ENCODE peak calls at places on chromosomes 13 and 19, in seven cellular contexts. One of them, this sample, is unnamed.

GRCh38 chr13:92514420-92515125 is 712.0 kb upstream of the GPC6 start:
- DNase-seq in H1: no peak
- DNase-seq in GM12878: no peak
- DNase-seq in A549: no peak
- DNase-seq in HepG2: no peak
- DNase-seq in IMR-90: no peak
- DNase-seq in K562: no peak
- DNase-seq in this sample: no peak

GRCh38 chr19:54105796-54106195 is 3.1 kb downstream of the NDUFA3 start:
- DNase-seq in A549: no peak
- DNase-seq in HepG2: no peak
- DNase-seq in IMR-90: no peak
- DNase-seq in H1: no peak
- DNase-seq in GM12878: no peak
- DNase-seq in K562: no peak
- DNase-seq in this sample: no peak

GRCh38 chr13:113151745-113152707 is 6.4 kb upstream of the PROZ start:
- DNase-seq in HepG2: no peak
- DNase-seq in A549: no peak
- DNase-seq in K562: no peak
- DNase-seq in H1: peak
- DNase-seq in IMR-90: peak
- DNase-seq in GM12878: no peak
- DNase-seq in this sample: no peak

GRCh38 chr13:107867701-107868661 is 347.4 kb downstream of the LIG4 start:
- DNase-seq in H1: peak
- DNase-seq in GM12878: no peak
- DNase-seq in IMR-90: peak
- DNase-seq in K562: peak
- DNase-seq in HepG2: no peak
- DNase-seq in A549: no peak
- DNase-seq in this sample: no peak

GRCh38 chr13:73412933-73413332 is 354.1 kb downstream of the KLF5 start:
- DNase-seq in K562: no peak
- DNase-seq in A549: no peak
- DNase-seq in GM12878: no peak
- DNase-seq in IMR-90: no peak
- DNase-seq in HepG2: no peak
- DNase-seq in H1: no peak
- DNase-seq in this sample: peak

GRCh38 chr19:11942008-11942842 is 17.3 kb downstream of the ZNF700 start:
- DNase-seq in K562: no peak
- DNase-seq in IMR-90: no peak
- DNase-seq in HepG2: no peak
- DNase-seq in H1: no peak
- DNase-seq in A549: no peak
- DNase-seq in GM12878: no peak
- DNase-seq in this sample: no peak

GRCh38 chr19:6423499-6424189 is 967 bp downstream of the KHSRP start:
- DNase-seq in HepG2: peak
- DNase-seq in K562: peak
- DNase-seq in IMR-90: peak
- DNase-seq in H1: peak
- DNase-seq in A549: peak
- DNase-seq in GM12878: no peak
- DNase-seq in this sample: no peak

GRCh38 chr19:29422047-29422446 is 103.7 kb upstream of the VSTM2B start:
- DNase-seq in H1: no peak
- DNase-seq in GM12878: no peak
- DNase-seq in K562: no peak
- DNase-seq in A549: no peak
- DNase-seq in HepG2: no peak
- DNase-seq in IMR-90: no peak
- DNase-seq in this sample: no peak

GRCh38 chr19:8552810-8553209 is 24.4 kb downstream of the MYO1F start:
- DNase-seq in IMR-90: peak
- DNase-seq in K562: peak
- DNase-seq in A549: peak
- DNase-seq in HepG2: peak
- DNase-seq in H1: peak
- DNase-seq in GM12878: no peak
- DNase-seq in this sample: peak

GRCh38 chr19:13042443-13043130 is 47.3 kb downstream of the NFIX start:
- DNase-seq in IMR-90: peak
- DNase-seq in A549: no peak
- DNase-seq in GM12878: no peak
- DNase-seq in HepG2: no peak
- DNase-seq in K562: no peak
- DNase-seq in H1: no peak
- DNase-seq in this sample: no peak

GRCh38 chr13:48319458-48320395 is 16.2 kb downstream of the RB1 start:
- DNase-seq in A549: no peak
- DNase-seq in H1: no peak
- DNase-seq in K562: no peak
- DNase-seq in GM12878: no peak
- DNase-seq in IMR-90: no peak
- DNase-seq in HepG2: no peak
- DNase-seq in this sample: no peak

GRCh38 chr13:107678075-107678689 is 537.2 kb downstream of the LIG4 start:
- DNase-seq in K562: no peak
- DNase-seq in IMR-90: peak
- DNase-seq in A549: no peak
- DNase-seq in HepG2: no peak
- DNase-seq in H1: no peak
- DNase-seq in GM12878: no peak
- DNase-seq in this sample: no peak

GRCh38 chr13:95267662-95268369 is 33.4 kb downstream of the ABCC4 start:
- DNase-seq in GM12878: no peak
- DNase-seq in K562: peak
- DNase-seq in A549: peak
- DNase-seq in IMR-90: peak
- DNase-seq in HepG2: peak
- DNase-seq in H1: no peak
- DNase-seq in this sample: no peak

GRCh38 chr19:44694184-44694579 is 4.8 kb upstream of the CEACAM16 start:
- DNase-seq in A549: no peak
- DNase-seq in GM12878: no peak
- DNase-seq in IMR-90: no peak
- DNase-seq in H1: no peak
- DNase-seq in K562: peak
- DNase-seq in HepG2: no peak
- DNase-seq in this sample: no peak

GRCh38 chr19:9306443-9306842 is 3.2 kb downstream of the ZNF699 start:
- DNase-seq in H1: no peak
- DNase-seq in GM12878: no peak
- DNase-seq in K562: no peak
- DNase-seq in A549: no peak
- DNase-seq in HepG2: no peak
- DNase-seq in IMR-90: peak
- DNase-seq in this sample: no peak

GRCh38 chr19:10166046-10166445 is 28.7 kb downstream of the DNMT1 start:
- DNase-seq in H1: no peak
- DNase-seq in IMR-90: no peak
- DNase-seq in HepG2: no peak
- DNase-seq in GM12878: no peak
- DNase-seq in A549: no peak
- DNase-seq in K562: no peak
- DNase-seq in this sample: no peak

GRCh38 chr19:1862068-1862423 is 1.3 kb downstream of the KLF16 start:
- DNase-seq in H1: no peak
- DNase-seq in GM12878: no peak
- DNase-seq in IMR-90: no peak
- DNase-seq in HepG2: no peak
- DNase-seq in A549: no peak
- DNase-seq in K562: no peak
- DNase-seq in this sample: no peak

GRCh38 chr13:36713842-36714241 is 40.0 kb downstream of the SERTM1 start:
- DNase-seq in H1: no peak
- DNase-seq in K562: no peak
- DNase-seq in HepG2: no peak
- DNase-seq in GM12878: no peak
- DNase-seq in IMR-90: no peak
- DNase-seq in A549: no peak
- DNase-seq in this sample: no peak

GRCh38 chr19:52689804-52690394 is 44.9 kb downstream of the ZNF611 start:
- DNase-seq in GM12878: no peak
- DNase-seq in K562: peak
- DNase-seq in A549: no peak
- DNase-seq in IMR-90: no peak
- DNase-seq in HepG2: no peak
- DNase-seq in H1: peak
- DNase-seq in this sample: no peak

GRCh38 chr19:42322305-42322704 is 3.1 kb upstream of the MEGF8 start:
- DNase-seq in GM12878: no peak
- DNase-seq in HepG2: no peak
- DNase-seq in H1: no peak
- DNase-seq in IMR-90: no peak
- DNase-seq in A549: no peak
- DNase-seq in K562: no peak
- DNase-seq in this sample: no peak

GRCh38 chr19:6003976-6004375 is 26.0 kb upstream of the RANBP3 start:
- DNase-seq in A549: no peak
- DNase-seq in H1: no peak
- DNase-seq in HepG2: no peak
- DNase-seq in GM12878: no peak
- DNase-seq in IMR-90: no peak
- DNase-seq in K562: no peak
- DNase-seq in this sample: no peak

GRCh38 chr19:33622809-33623511 is 1.2 kb downstream of the CHST8 start:
- DNase-seq in GM12878: no peak
- DNase-seq in A549: no peak
- DNase-seq in H1: no peak
- DNase-seq in IMR-90: no peak
- DNase-seq in K562: no peak
- DNase-seq in HepG2: no peak
- DNase-seq in this sample: no peak

DNA sequence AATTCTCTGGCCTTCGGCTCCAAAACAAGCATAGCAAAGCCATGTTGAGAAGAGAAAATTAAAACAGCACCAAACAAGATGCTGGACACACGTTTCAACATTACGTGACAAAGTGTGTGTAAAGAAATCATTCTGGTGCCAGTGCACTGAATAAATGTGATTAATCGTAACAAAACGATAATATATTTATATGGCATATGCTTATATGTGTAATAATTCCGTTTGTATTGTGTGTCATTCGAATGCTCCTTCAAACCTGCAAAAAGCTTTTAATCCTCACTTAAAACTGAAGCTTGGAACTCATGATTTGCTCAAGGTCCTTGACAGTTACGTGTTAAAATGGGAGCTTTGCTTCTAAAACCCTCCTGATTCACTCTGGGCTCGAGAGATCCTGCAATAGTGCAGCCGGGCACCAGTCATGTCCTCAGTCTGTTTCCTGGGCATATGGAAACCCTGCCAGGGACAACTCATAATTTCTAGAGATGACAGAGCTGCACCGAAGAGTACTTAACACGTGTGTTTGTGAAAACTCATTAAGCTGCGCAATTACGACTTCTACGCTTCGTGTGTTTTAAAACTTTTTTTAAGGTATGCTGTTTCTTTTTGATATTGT is 731 bp upstream of the AKAP8L start:
- DNase-seq in HepG2: no peak
- DNase-seq in IMR-90: no peak
- DNase-seq in A549: no peak
- DNase-seq in H1: no peak
- DNase-seq in GM12878: no peak
- DNase-seq in K562: peak
- DNase-seq in this sample: no peak
- TF ChIP-seq CEBPB in HepG2: no peak
- TF ChIP-seq CEBPB in IMR-90: no peak
- TF ChIP-seq CEBPB in A549: no peak
- TF ChIP-seq CEBPB in H1: no peak
- TF ChIP-seq CEBPB in GM12878: no peak
- TF ChIP-seq CEBPB in K562: no peak
- TF ChIP-seq CEBPB in this sample: no peak

DNA sequence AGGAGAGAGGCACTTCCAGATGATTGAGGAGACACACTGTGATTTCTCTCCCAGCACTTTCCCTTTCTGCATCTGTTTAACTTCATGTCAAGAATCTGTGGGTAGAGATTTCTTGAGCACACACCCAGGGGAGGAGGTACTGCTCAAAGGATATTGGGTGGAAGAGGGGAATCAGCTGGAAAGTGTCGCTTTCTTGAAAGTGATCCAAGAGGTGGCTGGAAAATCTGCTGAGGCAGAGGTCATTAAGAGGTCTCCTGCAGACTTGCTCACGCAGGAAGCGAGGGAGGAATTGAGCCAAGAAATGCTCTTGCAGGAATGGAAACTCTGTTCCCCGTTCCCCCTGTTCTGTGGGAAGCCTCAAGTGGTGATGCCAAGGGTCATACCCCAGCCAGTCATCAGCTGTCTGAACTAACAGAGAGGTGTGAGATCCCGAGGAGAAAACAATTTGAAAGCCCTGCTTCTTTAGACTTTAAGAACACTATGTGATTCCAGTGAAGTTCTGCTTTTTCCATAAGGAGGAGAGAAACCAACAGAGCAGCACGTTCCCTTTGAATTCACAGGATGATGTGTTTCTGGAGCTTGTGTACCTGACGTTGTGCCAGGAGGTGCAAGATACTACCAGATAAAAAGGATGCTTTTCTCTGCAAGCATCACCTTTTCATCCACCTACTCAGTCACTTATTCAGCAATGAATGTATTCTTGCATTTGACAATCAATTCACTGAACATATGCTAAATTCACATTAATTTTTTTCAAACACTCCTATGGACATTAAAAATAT is 163.4 kb upstream of the GPR12 start:
- DNase-seq in HepG2: no peak
- DNase-seq in H1: no peak
- DNase-seq in IMR-90: peak
- DNase-seq in GM12878: no peak
- DNase-seq in A549: no peak
- DNase-seq in K562: no peak
- DNase-seq in this sample: no peak
- TF ChIP-seq CEBPB in HepG2: no peak
- TF ChIP-seq CEBPB in H1: no peak
- TF ChIP-seq CEBPB in IMR-90: no peak
- TF ChIP-seq CEBPB in GM12878: no peak
- TF ChIP-seq CEBPB in A549: no peak
- TF ChIP-seq CEBPB in K562: no peak
- TF ChIP-seq CEBPB in this sample: no peak

DNA sequence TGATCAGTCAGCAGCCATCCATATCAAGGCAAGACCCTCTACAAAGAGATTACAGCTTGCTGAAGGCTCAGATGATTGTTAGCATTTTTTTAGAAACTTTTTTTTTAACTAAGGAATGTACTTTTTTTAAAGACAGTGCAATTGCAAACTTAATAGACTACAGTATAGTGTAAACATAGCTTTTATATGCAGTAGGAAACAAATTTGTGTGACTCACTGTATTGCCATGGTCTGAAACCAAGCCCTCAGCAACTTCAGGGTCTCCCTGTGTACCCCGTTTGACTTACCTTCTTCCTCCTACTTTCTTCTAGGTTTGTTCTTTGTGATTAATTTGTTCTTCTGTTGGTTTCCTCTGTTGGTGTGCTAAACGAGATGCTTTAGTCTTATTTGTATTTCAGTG is 93.0 kb upstream of the TEX29 start:
- DNase-seq in IMR-90: peak
- DNase-seq in GM12878: no peak
- DNase-seq in K562: no peak
- DNase-seq in A549: no peak
- DNase-seq in H1: no peak
- DNase-seq in HepG2: no peak
- DNase-seq in this sample: no peak
- TF ChIP-seq CEBPB in IMR-90: no peak
- TF ChIP-seq CEBPB in GM12878: no peak
- TF ChIP-seq CEBPB in K562: no peak
- TF ChIP-seq CEBPB in A549: no peak
- TF ChIP-seq CEBPB in H1: no peak
- TF ChIP-seq CEBPB in HepG2: no peak
- TF ChIP-seq CEBPB in this sample: no peak

GRCh38 chr13:70585109-70585508 is 476.9 kb upstream of the KLHL1 start:
- DNase-seq in H1: no peak
- DNase-seq in HepG2: no peak
- DNase-seq in GM12878: no peak
- DNase-seq in IMR-90: no peak
- DNase-seq in A549: no peak
- DNase-seq in K562: no peak
- DNase-seq in this sample: no peak
- TF ChIP-seq CEBPB in H1: no peak
- TF ChIP-seq CEBPB in HepG2: no peak
- TF ChIP-seq CEBPB in GM12878: no peak
- TF ChIP-seq CEBPB in IMR-90: no peak
- TF ChIP-seq CEBPB in A549: no peak
- TF ChIP-seq CEBPB in K562: no peak
- TF ChIP-seq CEBPB in this sample: no peak

This sample was measured in HCT116.